ENCODE peak calls at places on chromosome 1, in ten cellular contexts. J, O, W, G, M, B, C, F, P and Q are unnamed samples.
A peak's percentile ranks its signal among the peaks of the same experiment; 100 is the strongest.

GRCh38 chr1:185835191-185835590 is 101.0 kb downstream of the HMCN1 start:
- DNase-seq in F (no peak), M (no peak), B (no peak), W (no peak), G (no peak), C (no peak), J (no peak), O (no peak), P (no peak), Q (no peak)

GRCh38 chr1:63148825-63149645 is 173.3 kb upstream of the FOXD3 start:
- DNase-seq in O (peak; percentile 40), W (no peak), C (no peak), F (peak; percentile 10), B (no peak), P (no peak), J (peak; percentile 55), G (no peak), M (peak; percentile 72), Q (no peak)

GRCh38 chr1:53381790-53382401 is 54.0 kb upstream of the LRP8 start:
- DNase-seq in O (peak; percentile 33), B (peak; percentile 4), G (peak; percentile 5), P (no peak), J (no peak), M (no peak), F (peak; percentile 43), W (no peak), C (no peak), Q (no peak)

GRCh38 chr1:65512383-65512782 is 91.9 kb downstream of the LEPR start:
- DNase-seq in J (no peak), B (no peak), F (no peak), W (no peak), C (no peak), P (no peak), O (no peak), G (no peak), M (no peak), Q (no peak)

GRCh38 chr1:39483276-39483675 is 8.2 kb upstream of the BMP8A start:
- DNase-seq in M (no peak), J (no peak), P (no peak), F (no peak), C (no peak), G (no peak), B (no peak), W (no peak), O (no peak), Q (no peak)

GRCh38 chr1:164735315-164736052 is 176.5 kb downstream of the PBX1 start:
- DNase-seq in F (no peak), J (peak; percentile 78), C (no peak), O (no peak), W (no peak), P (no peak), G (no peak), M (peak; percentile 38), B (no peak), Q (no peak)

GRCh38 chr1:229689915-229690314 is 63.9 kb downstream of the URB2 start:
- DNase-seq in J (no peak), G (peak; percentile 37), B (no peak), C (no peak), W (no peak), O (no peak), M (no peak), F (no peak), P (no peak), Q (no peak)

GRCh38 chr1:241990040-241990439 is 8.9 kb downstream of the MAP1LC3C start:
- DNase-seq in G (peak; percentile 81), W (peak; percentile 79), B (peak; percentile 94), M (no peak), J (peak; percentile 65), C (peak; percentile 77), F (peak; percentile 72), P (peak; percentile 88), O (peak; percentile 76), Q (peak; percentile 71)

GRCh38 chr1:8120693-8121260 is 94.7 kb upstream of the ERRFI1 start:
- DNase-seq in G (no peak), B (no peak), M (no peak), J (no peak), C (peak; percentile 21), F (no peak), W (no peak), O (no peak), P (no peak), Q (no peak)

GRCh38 chr1:66624412-66625060 is 90.6 kb downstream of the SGIP1 start:
- DNase-seq in M (no peak), C (no peak), F (no peak), G (no peak), J (no peak), P (no peak), O (no peak), W (no peak), B (no peak), Q (no peak)

GRCh38 chr1:209607102-209607794 is 23.7 kb downstream of the CAMK1G start:
- DNase-seq in C (no peak), J (peak; percentile 68), G (no peak), F (peak; percentile 70), O (no peak), M (no peak), W (no peak), B (no peak), P (no peak), Q (peak; percentile 2)

GRCh38 chr1:160576430-160576829 is 2.9 kb downstream of the CD84 start:
- DNase-seq in F (no peak), B (no peak), O (no peak), M (no peak), W (no peak), J (no peak), C (no peak), P (no peak), G (no peak), Q (no peak)

GRCh38 chr1:7278045-7278444 is 492.8 kb downstream of the CAMTA1 start:
- DNase-seq in B (no peak), C (no peak), J (no peak), M (no peak), F (no peak), O (no peak), P (no peak), W (no peak), G (no peak), Q (no peak)

GRCh38 chr1:224435318-224435763 is 744 bp upstream of the WDR26 start:
- DNase-seq in P (no peak), M (peak; percentile 18), W (no peak), B (no peak), F (peak; percentile 17), G (no peak), C (peak; percentile 67), O (no peak), J (no peak), Q (no peak)

GRCh38 chr1:86811128-86811527 is 102.8 kb downstream of the SELENOF start:
- DNase-seq in P (no peak), O (no peak), W (no peak), J (no peak), G (no peak), C (no peak), B (no peak), M (no peak), F (no peak), Q (no peak)

GRCh38 chr1:25658791-25659431 is 42.3 kb downstream of the MAN1C1 start:
- DNase-seq in F (no peak), P (peak; percentile 76), G (peak; percentile 89), O (no peak), J (no peak), W (peak; percentile 88), M (no peak), C (peak; percentile 70), B (peak; percentile 92), Q (peak; percentile 60)

GRCh38 chr1:231500666-231501065 is 27.8 kb upstream of the TSNAX start:
- DNase-seq in G (no peak), J (no peak), F (no peak), B (no peak), C (no peak), O (no peak), W (no peak), M (no peak), P (no peak), Q (no peak)

GRCh38 chr1:111965781-111966453 is 23.6 kb downstream of the KCND3 start:
- DNase-seq in F (no peak), J (no peak), M (no peak), W (no peak), O (no peak), C (no peak), B (no peak), P (no peak), G (no peak), Q (no peak)

GRCh38 chr1:201596101-201596868 is 57.4 kb downstream of the NAV1 start:
- DNase-seq in G (no peak), B (peak; percentile 51), M (no peak), W (no peak), P (no peak), O (no peak), F (no peak), C (peak; percentile 23), J (no peak), Q (peak; percentile 5)
- H3K4me1 ChIP-seq in G (peaks cover 19% of the 10 kb centered on the region), B (peaks cover 57% of the 10 kb centered on the region), M (peaks cover 4% of the 10 kb centered on the region), W (peaks cover 12% of the 10 kb centered on the region), P (no peaks in the 10 kb centered on the region), O (peaks cover 13% of the 10 kb centered on the region), F (peaks cover 92% of the 10 kb centered on the region), C (no peaks in the 10 kb centered on the region), J (peaks cover 9% of the 10 kb centered on the region), Q (peaks cover 23% of the 10 kb centered on the region)

GRCh38 chr1:201136696-201137392 is 9.9 kb upstream of the ASCL5 start:
- DNase-seq in W (no peak), P (no peak), C (no peak), J (no peak), O (no peak), M (no peak), G (no peak), B (no peak), F (no peak), Q (no peak)
- H3K27ac ChIP-seq in W (peak overlapping the region; percentile 75), P (no peak overlapping the region), C (peak overlapping the region; percentile 65), J (no peak overlapping the region), O (no peak overlapping the region), M (no peak overlapping the region), G (no peak overlapping the region), B (peak overlapping the region; percentile 79), F (no peak overlapping the region), Q (no peak overlapping the region)

DNA sequence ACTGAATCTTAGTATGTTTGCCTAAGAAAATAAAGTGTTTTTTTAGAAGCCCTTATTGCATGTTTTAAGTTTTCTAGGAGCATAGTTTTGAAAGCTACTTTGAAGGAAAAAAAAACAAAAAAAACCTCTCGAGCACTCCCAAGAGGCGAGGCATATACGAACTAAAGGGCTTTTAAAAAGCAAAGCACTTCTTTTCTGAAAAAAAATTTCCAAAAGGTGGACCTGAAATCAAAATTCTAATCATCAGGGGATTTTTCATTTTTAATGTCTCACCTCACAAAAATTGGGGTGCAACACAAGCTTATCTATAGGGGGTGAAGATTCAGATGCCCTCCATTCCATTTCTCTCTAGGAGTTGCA is 594 bp downstream of the GLMN start:
- DNase-seq in W (no peak), F (no peak), B (no peak), O (no peak), P (no peak), J (peak; percentile 16), M (no peak), G (no peak), C (no peak), Q (no peak)
- TF ChIP-seq CTCF in W (no peak), F (peak; percentile 19), B (no peak), O (no peak), P (no peak), J (peak; percentile 50), M (no peak), G (no peak), C (peak; percentile 9), Q (no peak)

DNA sequence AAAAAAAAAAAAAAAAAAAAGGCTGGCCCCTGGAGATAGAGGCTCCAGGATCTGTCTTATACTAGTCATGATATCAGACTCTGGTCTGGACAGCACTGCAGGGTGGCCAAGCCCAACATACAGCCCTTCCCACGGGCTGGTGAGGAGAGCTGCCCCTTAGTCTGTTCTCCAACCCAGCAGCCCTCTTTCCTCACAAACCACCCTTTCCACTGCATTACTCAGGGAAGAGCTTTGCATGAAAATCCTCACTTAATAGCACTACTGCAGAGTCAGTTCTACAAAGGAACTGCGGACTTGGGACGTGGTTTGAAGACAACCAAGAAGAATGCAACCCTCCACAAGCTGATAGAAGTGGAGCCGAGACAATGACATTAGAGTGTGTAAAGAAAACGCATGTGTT is 5.7 kb downstream of the BCAR3 start:
- DNase-seq in W (no peak), O (no peak), G (no peak), C (no peak), J (no peak), P (no peak), M (no peak), B (no peak), F (no peak), Q (no peak)
- H3K4me1 ChIP-seq in W (no peaks in the 10 kb centered on the region), O (peaks cover 70% of the 10 kb centered on the region), G (peaks cover 59% of the 10 kb centered on the region), C (no peaks in the 10 kb centered on the region), J (peaks cover 57% of the 10 kb centered on the region), P (peaks cover 34% of the 10 kb centered on the region), M (peaks cover 22% of the 10 kb centered on the region), B (peaks cover 60% of the 10 kb centered on the region), F (peaks cover 94% of the 10 kb centered on the region), Q (peaks cover 72% of the 10 kb centered on the region)